ENCODE peak calls at places on chromosomes 4 and X, in seven cellular contexts. C is tibial artery, Q is foreskin fibroblast, B is pancreas, M is HCT116, W is PC-3, L is heart left ventricle. Z is an unnamed sample.

GRCh38 chr4:15542795-15543194 is 73.1 kb downstream of the CC2D2A start:
- DNase-seq in C (no peak), L (no peak), Q (no peak), B (no peak), W (no peak), M (no peak), Z (no peak)

GRCh38 chr4:71827811-71828210 is 43.9 kb upstream of the GC start:
- DNase-seq in C (no peak), W (no peak), Q (no peak), L (no peak), B (no peak), M (no peak), Z (no peak)

GRCh38 chr4:52554606-52555355 is 104.3 kb downstream of the USP46 start:
- DNase-seq in Q (no peak), W (no peak), M (no peak), C (no peak), L (no peak), B (no peak), Z (no peak)

GRCh38 chrX:133910539-133910938 is 74.9 kb downstream of the GPC3 start:
- DNase-seq in B (no peak), L (no peak), Q (no peak), M (no peak), C (no peak), W (no peak), Z (no peak)

GRCh38 chrX:24378706-24379105 is 18.3 kb downstream of the SUPT20HL1 start:
- DNase-seq in Q (no peak), W (no peak), B (no peak), L (no peak), C (no peak), M (no peak), Z (no peak)

GRCh38 chr4:11495291-11495690 is 66.6 kb upstream of the HS3ST1 start:
- DNase-seq in Q (no peak), W (no peak), C (no peak), M (no peak), B (no peak), L (no peak), Z (no peak)

GRCh38 chr4:168908093-168908492 is 102.0 kb downstream of the CBR4 start:
- DNase-seq in Q (peak; percentile 27), C (no peak), B (no peak), L (no peak), W (peak; percentile 45), M (no peak), Z (no peak)

GRCh38 chr4:71814433-71814832 is 30.6 kb upstream of the GC start:
- DNase-seq in Q (no peak), W (no peak), C (no peak), M (no peak), B (no peak), L (no peak), Z (no peak)

GRCh38 chr4:40197879-40198689 is 1.3 kb downstream of the RHOH start:
- DNase-seq in Q (no peak), M (no peak), B (no peak), W (no peak), C (no peak), L (no peak), Z (peak; percentile 35)

GRCh38 chr4:69503558-69503957 is 7.9 kb upstream of the UGT2B4 start:
- DNase-seq in L (no peak), M (no peak), Q (no peak), C (no peak), B (no peak), W (no peak), Z (no peak)
- TF ChIP-seq CTCF in L (no peak), M (no peak), Q (no peak), C (no peak), B (no peak), W (no peak), Z (no peak)

GRCh38 chr4:171981185-171981584 is 168.0 kb downstream of the GALNTL6 start:
- DNase-seq in C (no peak), B (no peak), W (no peak), M (no peak), Q (no peak), L (no peak), Z (no peak)
- TF ChIP-seq CTCF in C (no peak), B (no peak), W (no peak), M (no peak), Q (no peak), L (no peak), Z (no peak)

DNA sequence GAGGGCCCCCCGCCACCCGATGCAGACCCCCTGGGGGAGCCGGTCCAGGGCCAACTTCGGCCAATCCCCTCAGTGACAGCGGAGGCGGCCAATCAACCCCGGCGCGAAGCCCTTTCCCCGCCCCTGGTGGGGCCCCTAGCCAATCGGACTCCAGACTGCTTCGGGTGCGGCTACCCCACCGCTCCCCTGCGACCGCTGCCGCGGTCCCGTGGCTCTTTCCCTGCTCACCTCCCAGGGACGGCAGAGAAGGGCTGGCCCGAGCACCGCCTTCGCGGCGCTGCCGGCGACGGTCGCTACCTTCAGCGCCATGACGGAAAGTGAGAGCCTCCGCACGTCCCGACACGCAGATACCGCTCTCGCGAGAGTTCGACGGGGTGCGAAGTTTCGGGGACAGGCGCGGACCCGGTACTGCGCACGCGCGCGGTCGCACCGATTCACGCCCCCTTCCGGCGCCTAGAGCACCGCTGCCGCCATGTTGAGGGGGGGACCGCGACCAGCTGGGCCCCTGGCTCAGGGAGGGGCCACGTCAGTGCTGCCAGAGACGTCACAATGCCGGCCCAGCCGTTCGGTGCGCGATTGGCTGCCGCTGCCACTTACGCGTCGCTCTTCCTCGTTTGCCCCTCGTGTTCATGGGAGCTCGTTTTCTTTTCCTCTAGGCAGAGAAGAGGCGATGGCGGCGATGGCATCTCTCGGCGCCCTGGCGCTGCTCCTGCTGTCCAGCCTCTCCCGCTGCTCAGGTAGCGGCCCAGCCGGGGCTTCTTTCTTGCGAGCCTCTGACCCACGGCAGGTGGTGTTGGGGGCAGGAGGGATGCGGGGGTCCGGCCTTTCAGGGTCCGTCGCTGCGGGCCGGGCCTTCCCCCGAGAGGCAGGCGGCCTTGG is at the start of the genes IDH3G and SSR4:
- DNase-seq in W (peak; percentile 94), L (peak; percentile 96), Q (peak; percentile 97), M (peak; percentile 78), B (peak; percentile 97), C (peak; percentile 96), Z (peak; percentile 88)
- TF ChIP-seq CTCF in W (no peak), L (peak; percentile 9), Q (no peak), M (no peak), B (no peak), C (no peak), Z (no peak)

GRCh38 chrX:136272325-136272724 is 21.1 kb upstream of the MAP7D3 start:
- DNase-seq in W (no peak), Q (peak; percentile 29), L (no peak), B (no peak), C (no peak), M (peak; percentile 7), Z (no peak)
- TF ChIP-seq CTCF in W (peak; percentile 41), Q (peak; percentile 15), L (no peak), B (no peak), C (no peak), M (peak; percentile 6), Z (no peak)

DNA sequence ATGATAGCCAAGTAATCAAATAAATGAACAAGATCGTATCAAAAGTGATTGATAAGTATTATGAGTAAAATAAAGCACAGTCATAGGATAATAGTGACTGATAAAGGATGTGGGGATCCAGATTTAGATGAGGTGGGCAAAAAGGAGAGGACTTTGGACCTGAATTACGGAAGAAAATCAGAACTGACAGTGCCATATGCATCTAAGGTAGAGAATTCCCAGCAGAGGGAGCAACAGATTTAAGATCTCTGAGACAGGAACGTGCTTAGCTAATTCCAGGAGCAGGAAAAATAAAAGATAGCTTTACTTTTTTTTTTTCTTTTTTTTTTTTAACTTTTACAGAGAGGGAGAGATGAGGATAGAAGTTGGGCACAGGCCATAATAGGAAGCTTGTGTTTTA is 189.9 kb downstream of the NWD2 start:
- DNase-seq in M (peak; percentile 16), B (no peak), W (peak; percentile 53), Q (no peak), C (no peak), L (no peak), Z (no peak)
- TF ChIP-seq CTCF in M (peak; percentile 31), B (no peak), W (peak; percentile 59), Q (no peak), C (no peak), L (no peak), Z (no peak)

GRCh38 chr4:48905363-48906015 is 1.1 kb downstream of the OCIAD2 start:
- DNase-seq in B (no peak), Q (peak; percentile 65), L (no peak), C (no peak), M (no peak), W (peak; percentile 59), Z (no peak)
- TF ChIP-seq CTCF in B (no peak), Q (no peak), L (no peak), C (no peak), M (peak; percentile 44), W (peak; percentile 37), Z (no peak)

DNA sequence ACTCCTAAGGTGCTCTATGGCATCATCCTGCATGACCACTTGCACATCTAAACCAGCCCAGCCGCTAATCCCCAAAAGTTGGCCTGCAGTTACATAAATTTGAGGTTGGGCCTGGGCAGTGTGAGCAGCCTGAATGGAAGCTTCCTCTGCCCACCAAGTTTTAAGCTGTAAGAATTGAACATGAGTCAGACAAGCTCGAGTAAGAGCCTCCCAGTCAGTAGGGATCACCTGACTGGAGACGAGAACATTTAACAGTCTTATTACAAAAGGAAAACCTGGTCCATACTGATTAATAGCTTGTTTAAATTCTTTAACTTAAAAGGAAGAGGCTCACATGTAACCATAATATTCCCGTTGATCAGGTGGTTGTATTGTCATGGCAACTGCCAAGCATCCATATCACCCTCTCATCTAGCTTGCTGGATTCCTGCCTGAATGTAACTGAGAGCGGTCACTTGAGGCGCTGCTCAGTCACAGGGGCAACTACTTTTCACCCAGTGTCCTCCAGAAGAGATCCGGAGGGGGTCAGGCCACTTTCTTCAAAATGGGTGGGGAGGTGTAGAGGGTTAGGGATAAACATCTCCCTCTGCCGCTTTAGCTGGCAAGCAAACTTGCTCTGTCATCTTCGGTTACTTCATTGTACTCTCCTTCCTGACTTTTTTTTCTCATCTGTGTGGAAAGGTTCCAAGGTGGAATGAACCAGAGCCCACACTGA is 56.6 kb upstream of the WDR1 start:
- DNase-seq in W (no peak), B (no peak), C (no peak), L (no peak), M (no peak), Q (no peak), Z (no peak)
- TF ChIP-seq CTCF in W (no peak), B (no peak), C (no peak), L (no peak), M (peak; percentile 21), Q (peak; percentile 13), Z (no peak)

GRCh38 chrX:130144509-130144908 is 21.1 kb downstream of the AIFM1 start:
- DNase-seq in L (no peak), W (peak; percentile 46), C (no peak), Q (peak; percentile 41), M (no peak), B (no peak), Z (no peak)
- TF ChIP-seq CTCF in L (no peak), W (peak; percentile 42), C (no peak), Q (no peak), M (peak; percentile 20), B (no peak), Z (no peak)